ENCODE peak calls at places on chromosomes 1 and 21, in six cellular contexts. F is fibroblast of lung, I is keratinocyte, B is mucosa of descending colon, M is heart left ventricle, X is astrocyte. U is an unnamed sample.

GRCh38 chr1:203054184-203054583 is 27.9 kb downstream of the PPFIA4 start:
- DNase-seq in F (no peak), I (no peak), B (no peak), M (no peak), X (no peak), U (no peak)

GRCh38 chr1:234231061-234231892 is 142.0 kb upstream of the COA6 start:
- DNase-seq in F (no peak), I (no peak), B (no peak), M (no peak), X (no peak), U (no peak)

GRCh38 chr1:157166581-157166980 is 28.4 kb upstream of the ETV3 start:
- DNase-seq in F (no peak), I (no peak), B (no peak), M (no peak), X (no peak), U (no peak)

GRCh38 chr1:68355614-68356013 is 94.1 kb downstream of the RPE65 start:
- DNase-seq in F (no peak), I (no peak), B (no peak), M (no peak), X (no peak), U (no peak)

GRCh38 chr1:59173721-59174120 is 123.2 kb upstream of the FGGY start:
- DNase-seq in F (peak; percentile 79), I (no peak), B (no peak), M (no peak), X (peak; percentile 73), U (no peak)

GRCh38 chr1:245971711-245972085 is 535.4 kb downstream of the SMYD3 start:
- DNase-seq in F (peak; percentile 78), I (no peak), B (no peak), M (no peak), X (peak; percentile 70), U (no peak)

GRCh38 chr1:20278692-20279130 is 12.0 kb upstream of the VWA5B1 start:
- DNase-seq in F (peak; percentile 70), I (no peak), B (no peak), M (no peak), X (peak; percentile 66), U (no peak)

GRCh38 chr1:29698033-29698432 is 461.7 kb downstream of the PTPRU start:
- DNase-seq in F (peak; percentile 75), I (no peak), B (peak; percentile 29), M (no peak), X (peak; percentile 64), U (no peak)

GRCh38 chr1:197984273-197984672 is 67.1 kb downstream of the LHX9 start:
- DNase-seq in F (peak; percentile 57), I (no peak), B (no peak), M (no peak), X (peak; percentile 51), U (no peak)

GRCh38 chr1:25806418-25806817 is 6.4 kb downstream of the SELENON start:
- DNase-seq in F (peak; percentile 76), I (no peak), B (no peak), M (peak; percentile 82), X (peak; percentile 66), U (peak; percentile 84)

GRCh38 chr1:165857046-165857801 is 29.8 kb downstream of the UCK2 start:
- DNase-seq in F (peak; percentile 60), I (no peak), B (no peak), M (no peak), X (peak; percentile 53), U (no peak)

GRCh38 chr1:15947382-15948090 is 28.4 kb downstream of the ZBTB17 start:
- DNase-seq in F (no peak), I (no peak), B (no peak), M (no peak), X (no peak), U (no peak)

GRCh38 chr1:15948091-15948591 is 27.8 kb downstream of the ZBTB17 start:
- DNase-seq in F (no peak), I (no peak), B (no peak), M (no peak), X (no peak), U (peak; percentile 81)

GRCh38 chr1:15950302-15950701 is 25.6 kb downstream of the ZBTB17 start:
- DNase-seq in F (no peak), I (no peak), B (no peak), M (no peak), X (no peak), U (no peak)

GRCh38 chr1:15949453-15950245 is 26.3 kb downstream of the ZBTB17 start:
- DNase-seq in F (peak; percentile 98), I (peak; percentile 99), B (peak; percentile 70), M (peak; percentile 94), X (peak; percentile 97), U (peak; percentile 96)

GRCh38 chr1:15948600-15949452 is 27.1 kb downstream of the ZBTB17 start:
- DNase-seq in F (peak; percentile 98), I (peak; percentile 55), B (no peak), M (peak; percentile 85), X (peak; percentile 98), U (peak; percentile 93)
- H3K4me3 ChIP-seq in F (no peak overlapping the region), I (no peak overlapping the region), B (no peak overlapping the region), M (no peak overlapping the region), X (peak overlapping the region; percentile 48), U (peak overlapping the region; percentile 33)

DNA sequence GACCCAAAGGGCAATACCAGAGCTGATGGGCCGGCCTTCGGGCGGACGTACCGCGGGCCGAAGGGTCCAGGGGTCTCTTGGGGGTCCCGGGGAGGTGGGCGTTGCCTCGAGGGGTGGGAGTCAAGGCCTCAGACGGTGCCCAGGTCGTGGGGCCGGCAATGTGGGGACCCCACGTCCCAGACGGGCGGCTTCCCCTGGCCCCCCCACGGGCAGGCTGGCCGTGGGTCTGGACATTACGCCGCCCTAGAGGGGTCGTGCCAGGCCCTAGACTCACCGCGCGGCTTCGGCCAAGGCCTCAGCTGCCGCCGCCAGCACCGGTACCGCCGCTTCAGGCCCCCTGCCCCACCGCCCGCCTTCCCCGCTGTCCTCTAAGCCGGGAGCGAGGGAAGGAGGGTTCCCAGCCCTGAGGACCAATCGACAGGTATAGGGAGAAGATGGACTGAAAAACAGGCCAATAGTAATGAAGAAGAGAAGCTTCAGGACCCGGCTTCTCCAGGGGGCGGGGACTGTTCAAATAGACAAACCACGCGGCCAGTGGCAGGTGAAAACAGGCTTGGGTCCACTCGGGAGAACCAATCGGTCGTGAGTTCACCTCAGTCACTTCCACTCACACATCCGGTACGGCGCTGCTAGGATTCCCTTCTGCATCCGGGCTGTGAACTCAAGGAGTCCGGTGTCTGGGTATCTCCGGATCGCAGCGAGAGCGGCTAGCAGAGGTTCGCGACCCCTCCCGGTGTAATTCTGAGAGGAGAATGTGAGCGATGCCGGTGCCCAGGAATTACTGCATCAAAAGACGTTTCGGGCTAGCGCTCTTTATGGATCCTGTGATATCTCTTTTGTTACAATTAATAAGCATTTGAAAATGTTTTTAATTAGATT is at the start of gene MTOR:
- DNase-seq in F (peak; percentile 100), I (peak; percentile 97), B (peak; percentile 97), M (peak; percentile 99), X (peak; percentile 99), U (peak; percentile 99)
- TF ChIP-seq CTCF in F (no peak), I (no peak), B (no peak), M (peak; percentile 20), X (no peak), U (no peak)

GRCh38 chr21:30443226-30443625 is 3.2 kb downstream of the KRTAP15-1 start:
- DNase-seq in F (no peak), I (no peak), B (no peak), M (no peak), X (no peak), U (no peak)

GRCh38 chr21:30444204-30444603 is 4.1 kb downstream of the KRTAP15-1 start:
- DNase-seq in F (no peak), I (no peak), B (no peak), M (peak; percentile 30), X (no peak), U (no peak)

GRCh38 chr21:30436986-30437385 is 3.1 kb upstream of the KRTAP15-1 start:
- DNase-seq in F (no peak), I (no peak), B (no peak), M (no peak), X (no peak), U (no peak)

GRCh38 chr21:30434033-30434631 is 4.1 kb downstream of the KRTAP13-4 start:
- DNase-seq in F (peak; percentile 0), I (no peak), B (no peak), M (no peak), X (no peak), U (no peak)

DNA sequence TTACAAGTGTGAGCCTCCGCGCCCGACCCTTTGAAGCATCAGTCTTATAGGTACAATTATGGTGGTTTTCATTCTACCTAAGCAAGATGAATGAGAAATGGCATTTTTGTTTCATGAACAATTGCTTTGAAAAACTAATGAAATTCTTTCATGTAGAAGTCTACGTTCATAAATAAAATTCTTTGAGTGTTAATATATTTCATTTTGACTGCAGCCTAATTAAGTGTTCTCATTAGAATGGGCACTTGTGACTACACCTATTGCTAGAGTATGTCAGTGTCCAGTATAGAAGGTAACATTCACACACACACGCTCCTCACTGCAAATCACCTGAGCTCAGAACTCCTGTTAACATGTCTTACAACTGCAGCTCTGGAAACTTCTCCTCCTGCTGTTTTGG is at the start of gene KRTAP15-1:
- DNase-seq in F (no peak), I (no peak), B (no peak), M (no peak), X (no peak), U (no peak)
- H3K4me3 ChIP-seq in F (no peak within 1 kb of the TSS), I (no peak within 1 kb of the TSS), B (no peak within 1 kb of the TSS), M (no peak within 1 kb of the TSS), X (no peak within 1 kb of the TSS), U (no peak within 1 kb of the TSS)

GRCh38 chr21:43861716-43862115 is 3.3 kb upstream of the AGPAT3 start:
- DNase-seq in F (no peak), I (no peak), B (no peak), M (no peak), X (no peak), U (no peak)

GRCh38 chr21:43854773-43855633 is 10.0 kb upstream of the AGPAT3 start:
- DNase-seq in F (no peak), I (no peak), B (no peak), M (peak; percentile 32), X (no peak), U (no peak)

GRCh38 chr21:43859747-43860214 is 5.2 kb upstream of the AGPAT3 start:
- DNase-seq in F (no peak), I (no peak), B (no peak), M (no peak), X (no peak), U (no peak)

GRCh38 chr21:43855955-43856354 is 9.1 kb upstream of the AGPAT3 start:
- DNase-seq in F (no peak), I (no peak), B (no peak), M (no peak), X (no peak), U (no peak)

GRCh38 chr21:43858806-43859648 is 6.0 kb upstream of the AGPAT3 start:
- DNase-seq in F (no peak), I (no peak), B (no peak), M (no peak), X (no peak), U (no peak)
- TF ChIP-seq CTCF in F (no peak), I (no peak), B (no peak), M (no peak), X (no peak), U (no peak)

GRCh38 chr1:21525340-21525717 is 16.1 kb downstream of the ALPL start:
- DNase-seq in F (no peak), I (no peak), B (no peak), M (no peak), X (no peak), U (no peak)
- H3K4me3 ChIP-seq in F (no peak overlapping the region), I (no peak overlapping the region), B (no peak overlapping the region), M (no peak overlapping the region), X (no peak overlapping the region), U (no peak overlapping the region)